ENCODE peak calls at places on chromosomes 13 and 19, in four cellular contexts. One of them, this sample, is unnamed.

GRCh38 chr13:100674363-100674847 is at the start of gene TMTC4:
- DNase-seq in lung: no peak
- DNase-seq in lower leg skin: no peak
- DNase-seq in amniotic epithelial cell: no peak
- DNase-seq in this sample: no peak

GRCh38 chr19:44587863-44588752 is 25.3 kb upstream of the IGSF23 start:
- DNase-seq in lung: no peak
- DNase-seq in lower leg skin: no peak
- DNase-seq in amniotic epithelial cell: peak
- DNase-seq in this sample: no peak

GRCh38 chr13:39913339-39913738 is 257.9 kb downstream of the COG6 start:
- DNase-seq in lung: no peak
- DNase-seq in lower leg skin: no peak
- DNase-seq in amniotic epithelial cell: no peak
- DNase-seq in this sample: no peak

GRCh38 chr13:99657848-99658265 is 156.6 kb downstream of the TM9SF2 start:
- DNase-seq in lung: no peak
- DNase-seq in lower leg skin: no peak
- DNase-seq in amniotic epithelial cell: no peak
- DNase-seq in this sample: no peak

GRCh38 chr13:67383358-67383757 is 153.2 kb upstream of the PCDH9 start:
- DNase-seq in lung: no peak
- DNase-seq in lower leg skin: no peak
- DNase-seq in amniotic epithelial cell: peak
- DNase-seq in this sample: no peak

GRCh38 chr19:797528-798414 is 519 bp downstream of the PTBP1 start:
- DNase-seq in lung: peak
- DNase-seq in lower leg skin: peak
- DNase-seq in amniotic epithelial cell: peak
- DNase-seq in this sample: no peak

GRCh38 chr13:60976367-60976766 is 439.3 kb downstream of the PCDH20 start:
- DNase-seq in lung: no peak
- DNase-seq in lower leg skin: no peak
- DNase-seq in amniotic epithelial cell: no peak
- DNase-seq in this sample: no peak

GRCh38 chr13:93226623-93227279 is at the start of gene GPC6:
- DNase-seq in lung: no peak
- DNase-seq in lower leg skin: no peak
- DNase-seq in amniotic epithelial cell: peak
- DNase-seq in this sample: no peak

GRCh38 chr13:52783943-52784342 is 44.3 kb upstream of the CNMD start:
- DNase-seq in lung: no peak
- DNase-seq in lower leg skin: no peak
- DNase-seq in amniotic epithelial cell: no peak
- DNase-seq in this sample: no peak

GRCh38 chr19:13588953-13589833 is 82.9 kb upstream of the CACNA1A start:
- DNase-seq in lung: peak
- DNase-seq in lower leg skin: peak
- DNase-seq in amniotic epithelial cell: peak
- DNase-seq in this sample: no peak

GRCh38 chr13:21747456-21747855 is 76.6 kb downstream of the FGF9 start:
- DNase-seq in lung: no peak
- DNase-seq in lower leg skin: no peak
- DNase-seq in amniotic epithelial cell: peak
- DNase-seq in this sample: no peak

GRCh38 chr19:19642506-19643157 is 825 bp downstream of the GMIP start:
- DNase-seq in lung: no peak
- DNase-seq in lower leg skin: no peak
- DNase-seq in amniotic epithelial cell: no peak
- DNase-seq in this sample: no peak

GRCh38 chr19:50311723-50312635 is 17.2 kb downstream of the KCNC3 start:
- DNase-seq in lung: no peak
- DNase-seq in lower leg skin: no peak
- DNase-seq in amniotic epithelial cell: no peak
- DNase-seq in this sample: no peak

GRCh38 chr19:1813837-1814217 is 1.8 kb upstream of the ATP8B3 start:
- DNase-seq in lung: no peak
- DNase-seq in lower leg skin: no peak
- DNase-seq in amniotic epithelial cell: no peak
- DNase-seq in this sample: no peak

GRCh38 chr13:109422163-109422562 is 364.2 kb downstream of the IRS2 start:
- DNase-seq in lung: no peak
- DNase-seq in lower leg skin: no peak
- DNase-seq in amniotic epithelial cell: no peak
- DNase-seq in this sample: no peak

GRCh38 chr19:48190288-48191284 is 20.1 kb downstream of the ZSWIM9 start:
- DNase-seq in lung: peak
- DNase-seq in lower leg skin: no peak
- DNase-seq in amniotic epithelial cell: peak
- DNase-seq in this sample: no peak

GRCh38 chr13:108463365-108463764 is 166.0 kb upstream of the MYO16 start:
- DNase-seq in lung: no peak
- DNase-seq in lower leg skin: no peak
- DNase-seq in amniotic epithelial cell: peak
- DNase-seq in this sample: no peak

GRCh38 chr19:53132231-53132991 is at the start of gene ZNF415:
- DNase-seq in lung: peak
- DNase-seq in lower leg skin: peak
- DNase-seq in amniotic epithelial cell: peak
- DNase-seq in this sample: no peak

GRCh38 chr19:46659151-46660007 is 1.6 kb downstream of the DACT3 start:
- DNase-seq in lung: no peak
- DNase-seq in lower leg skin: no peak
- DNase-seq in amniotic epithelial cell: no peak
- DNase-seq in this sample: no peak

GRCh38 chr19:49442793-49443365 is 1.6 kb upstream of the SLC17A7 start:
- DNase-seq in lung: peak
- DNase-seq in lower leg skin: peak
- DNase-seq in amniotic epithelial cell: peak
- DNase-seq in this sample: peak

GRCh38 chr13:103006706-103007426 is 59.4 kb downstream of the SLC10A2 start:
- DNase-seq in lung: no peak
- DNase-seq in lower leg skin: no peak
- DNase-seq in amniotic epithelial cell: no peak
- DNase-seq in this sample: no peak

GRCh38 chr13:113155982-113156655 is 2.3 kb upstream of the PROZ start:
- DNase-seq in lung: no peak
- DNase-seq in lower leg skin: no peak
- DNase-seq in amniotic epithelial cell: no peak
- DNase-seq in this sample: peak

GRCh38 chr13:35179494-35179893 is 237.4 kb downstream of the NBEA start:
- DNase-seq in lung: no peak
- DNase-seq in lower leg skin: no peak
- DNase-seq in amniotic epithelial cell: peak
- DNase-seq in this sample: no peak

GRCh38 chr13:31970237-31970930 is 61.2 kb upstream of the FRY start:
- DNase-seq in lung: no peak
- DNase-seq in lower leg skin: no peak
- DNase-seq in amniotic epithelial cell: peak
- DNase-seq in this sample: no peak

GRCh38 chr19:47725759-47726401 is 12.7 kb downstream of the EHD2 start:
- DNase-seq in lung: peak
- DNase-seq in lower leg skin: peak
- DNase-seq in amniotic epithelial cell: peak
- DNase-seq in this sample: no peak

GRCh38 chr19:8194528-8195275 is 14.5 kb upstream of the CERS4 start:
- DNase-seq in lung: no peak
- DNase-seq in lower leg skin: no peak
- DNase-seq in amniotic epithelial cell: no peak
- DNase-seq in this sample: no peak

GRCh38 chr19:11138659-11139526 is 16.7 kb downstream of the SPC24 start:
- DNase-seq in lung: peak
- DNase-seq in lower leg skin: peak
- DNase-seq in amniotic epithelial cell: peak
- DNase-seq in this sample: peak

GRCh38 chr13:90315061-90315460 is 1032.4 kb upstream of the MIR17HG start:
- DNase-seq in lung: no peak
- DNase-seq in lower leg skin: no peak
- DNase-seq in amniotic epithelial cell: no peak
- DNase-seq in this sample: no peak

GRCh38 chr19:28883241-28883693 is 329.7 kb downstream of the UQCRFS1 start:
- DNase-seq in lung: no peak
- DNase-seq in lower leg skin: peak
- DNase-seq in amniotic epithelial cell: no peak
- DNase-seq in this sample: no peak

GRCh38 chr19:40907968-40908735 is 26.1 kb upstream of the CYP2A7 start:
- DNase-seq in lung: peak
- DNase-seq in lower leg skin: no peak
- DNase-seq in amniotic epithelial cell: no peak
- DNase-seq in this sample: no peak

GRCh38 chr13:113926951-113927660 is 46.8 kb downstream of the C13orf46 start:
- DNase-seq in lung: no peak
- DNase-seq in lower leg skin: no peak
- DNase-seq in amniotic epithelial cell: no peak
- DNase-seq in this sample: no peak

GRCh38 chr19:42175952-42176648 is 41.4 kb downstream of the DEDD2 start:
- DNase-seq in lung: no peak
- DNase-seq in lower leg skin: no peak
- DNase-seq in amniotic epithelial cell: peak
- DNase-seq in this sample: no peak

GRCh38 chr19:19201697-19202630 is 1.2 kb downstream of the NR2C2AP start:
- DNase-seq in lung: no peak
- DNase-seq in lower leg skin: no peak
- DNase-seq in amniotic epithelial cell: no peak
- DNase-seq in this sample: no peak

GRCh38 chr19:4213116-4213515 is 16.2 kb upstream of the EBI3 start:
- DNase-seq in lung: no peak
- DNase-seq in lower leg skin: no peak
- DNase-seq in amniotic epithelial cell: no peak
- DNase-seq in this sample: no peak

GRCh38 chr19:32339988-32340874 is 5.2 kb upstream of the ZNF507 start:
- DNase-seq in lung: peak
- DNase-seq in lower leg skin: peak
- DNase-seq in amniotic epithelial cell: no peak
- DNase-seq in this sample: no peak

This sample was measured in vagina.